ENCODE peak calls at places on chromosome 13, in six cellular contexts. L, H, D, C, R and O are unnamed samples.

GRCh38 chr13:77876176-77876575 is 42.5 kb downstream of the EDNRB start:
- DNase-seq in C (no peak), H (no peak), D (no peak), L (no peak), R (no peak), O (no peak)

GRCh38 chr13:65600702-65601101 is 1629.4 kb downstream of the PCDH9 start:
- DNase-seq in R (no peak), H (no peak), L (no peak), C (peak; percentile 1), D (no peak), O (no peak)

GRCh38 chr13:40438022-40438692 is 228.3 kb downstream of the FOXO1 start:
- DNase-seq in R (no peak), H (no peak), L (no peak), D (no peak), C (no peak), O (no peak)

GRCh38 chr13:79281335-79281734 is 124.7 kb downstream of the RBM26 start:
- DNase-seq in H (no peak), C (no peak), D (no peak), L (no peak), R (no peak), O (no peak)

GRCh38 chr13:88303157-88303556 is 632.0 kb downstream of the SLITRK5 start:
- DNase-seq in D (no peak), C (no peak), L (no peak), R (no peak), H (no peak), O (no peak)

GRCh38 chr13:23321534-23322241 is 111.8 kb downstream of the SACS start:
- DNase-seq in D (no peak), H (peak; percentile 77), C (peak; percentile 86), L (peak; percentile 50), R (peak; percentile 15), O (peak; percentile 57)

GRCh38 chr13:34155931-34156607 is 338.1 kb downstream of the RFC3 start:
- DNase-seq in R (no peak), L (no peak), D (no peak), H (no peak), C (peak; percentile 68), O (peak; percentile 63)

GRCh38 chr13:26541041-26541440 is 16.4 kb upstream of the WASF3 start:
- DNase-seq in D (no peak), H (no peak), C (no peak), L (no peak), R (no peak), O (no peak)

GRCh38 chr13:95781016-95781415 is 104.1 kb downstream of the DNAJC3 start:
- DNase-seq in D (no peak), L (no peak), R (no peak), C (no peak), H (no peak), O (no peak)

GRCh38 chr13:85313761-85314503 is 485.3 kb downstream of the SLITRK6 start:
- DNase-seq in D (no peak), H (no peak), C (peak; percentile 17), R (no peak), L (no peak), O (no peak)

GRCh38 chr13:52713894-52714293 is 25.7 kb downstream of the CNMD start:
- DNase-seq in D (no peak), H (no peak), L (peak; percentile 18), R (no peak), C (no peak), O (peak; percentile 62)

GRCh38 chr13:98575009-98575866 is 1.7 kb downstream of the STK24 start:
- DNase-seq in D (no peak), H (no peak), C (no peak), R (no peak), L (no peak), O (no peak)

GRCh38 chr13:52850396-52851152 is 2.1 kb upstream of the PCDH8 start:
- DNase-seq in D (no peak), L (peak; percentile 20), C (peak; percentile 46), H (peak; percentile 73), R (peak; percentile 78), O (peak; percentile 61)

GRCh38 chr13:20891768-20892167 is 10.8 kb downstream of the XPO4 start:
- DNase-seq in C (no peak), L (no peak), H (no peak), R (no peak), D (no peak), O (no peak)

GRCh38 chr13:48214519-48215121 is 18.4 kb upstream of the ITM2B start:
- DNase-seq in R (no peak), D (no peak), H (no peak), C (no peak), L (no peak), O (no peak)

GRCh38 chr13:91813255-91813654 is 414.8 kb downstream of the GPC5 start:
- DNase-seq in R (no peak), C (no peak), D (peak; percentile 15), L (no peak), H (no peak), O (no peak)

GRCh38 chr13:104691765-104692164 is 1625.5 kb upstream of the SLC10A2 start:
- DNase-seq in L (no peak), R (no peak), H (no peak), D (no peak), C (no peak), O (no peak)

GRCh38 chr13:40023608-40024577 is 368.4 kb downstream of the COG6 start:
- DNase-seq in D (no peak), H (no peak), C (no peak), R (no peak), L (no peak), O (no peak)

GRCh38 chr13:100149389-100149788 is 60.5 kb downstream of the PCCA start:
- DNase-seq in D (no peak), R (no peak), H (no peak), L (no peak), C (no peak), O (no peak)

GRCh38 chr13:29743229-29743786 is 107.1 kb downstream of the UBL3 start:
- DNase-seq in R (no peak), D (no peak), H (peak; percentile 54), L (peak; percentile 16), C (no peak), O (no peak)

GRCh38 chr13:76707360-76707759 is 178.8 kb downstream of the KCTD12 start:
- DNase-seq in D (no peak), H (no peak), L (no peak), C (no peak), R (no peak), O (no peak)

GRCh38 chr13:36551445-36551844 is 119.2 kb downstream of the CCNA1 start:
- DNase-seq in H (no peak), R (no peak), C (no peak), D (no peak), L (no peak), O (no peak)
- H3K4me1 ChIP-seq in H (no peaks in the 10 kb centered on the region), R (no peaks in the 10 kb centered on the region), C (no peaks in the 10 kb centered on the region), D (no peaks in the 10 kb centered on the region), L (no peaks in the 10 kb centered on the region), O (no peaks in the 10 kb centered on the region)

GRCh38 chr13:41648314-41648935 is 191.1 kb downstream of the RGCC start:
- DNase-seq in D (no peak), H (no peak), R (no peak), L (no peak), C (peak; percentile 82), O (no peak)

GRCh38 chr13:41652735-41653361 is 195.5 kb downstream of the RGCC start:
- DNase-seq in C (peak; percentile 58), D (peak; percentile 16), L (no peak), H (no peak), R (no peak), O (peak; percentile 57)

GRCh38 chr13:41650706-41651105 is 193.4 kb downstream of the RGCC start:
- DNase-seq in C (no peak), H (no peak), D (no peak), L (no peak), R (no peak), O (no peak)

GRCh38 chr13:41651413-41652068 is 194.2 kb downstream of the RGCC start:
- DNase-seq in H (no peak), C (no peak), D (no peak), R (no peak), L (no peak), O (no peak)

DNA sequence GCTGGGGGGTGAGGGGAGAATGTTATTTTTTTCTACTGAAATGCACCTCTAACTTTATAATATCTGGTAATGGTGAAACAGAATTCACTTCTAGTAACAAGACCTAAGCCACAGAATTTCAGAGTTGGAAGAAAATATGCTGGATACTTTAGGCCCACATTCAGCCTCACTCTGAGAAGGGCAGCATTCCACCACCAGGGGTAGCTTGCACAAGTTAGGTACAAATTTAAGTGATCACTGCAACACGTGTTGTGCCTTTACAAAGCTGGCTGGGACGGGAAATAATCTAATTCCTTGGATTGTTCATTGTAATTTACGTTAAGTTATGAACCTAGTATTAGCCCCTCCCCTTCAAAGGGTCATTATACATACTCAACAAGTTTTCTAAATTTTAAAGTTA is 192.3 kb downstream of the RGCC start:
- DNase-seq in R (no peak), H (no peak), D (peak; percentile 24), C (peak; percentile 22), L (no peak), O (no peak)
- TF ChIP-seq CTCF in R (no peak), H (peak; percentile 18), D (no peak), C (no peak), L (peak; percentile 23), O (no peak)

DNA sequence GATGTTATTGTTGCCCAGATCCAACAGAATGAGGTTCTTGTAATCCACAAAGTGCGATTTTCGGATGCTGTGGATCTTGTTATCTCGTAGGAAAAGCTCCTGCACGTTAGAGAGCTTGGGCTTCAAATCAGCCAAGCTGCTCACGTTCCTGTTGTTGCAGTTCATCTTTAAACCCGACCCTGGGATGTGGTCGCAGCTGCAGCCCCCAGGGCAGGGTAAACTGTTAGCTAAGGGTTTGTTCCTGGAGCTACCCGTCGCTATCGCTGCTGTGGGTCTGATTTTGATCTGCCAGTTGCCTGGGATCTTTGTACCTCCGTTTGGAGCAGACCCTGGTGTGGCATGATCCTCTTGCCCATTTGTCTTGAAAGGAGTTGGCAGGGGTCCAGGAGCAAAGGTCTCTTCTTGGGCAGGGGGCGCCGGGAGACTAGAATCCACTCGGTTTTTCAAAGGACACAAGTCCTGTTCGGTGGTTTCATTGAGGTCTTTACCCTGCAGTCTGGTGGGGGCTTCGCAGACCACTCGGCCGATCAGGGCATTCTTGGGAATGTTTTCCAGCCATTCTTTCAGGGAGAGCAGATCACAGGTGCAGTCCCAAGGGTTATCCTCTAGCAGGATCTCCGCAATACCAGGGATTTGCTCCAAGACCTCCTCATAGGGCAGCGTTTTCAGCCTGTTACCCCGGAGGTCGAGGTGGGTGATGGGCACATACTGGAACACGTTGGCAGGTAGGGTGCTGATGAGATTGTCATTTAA is 1.8 kb downstream of the SLITRK1 start:
- DNase-seq in H (no peak), L (no peak), R (no peak), D (no peak), C (no peak), O (no peak)
- H3K4me3 ChIP-seq in H (no peak overlapping the region), L (no peak overlapping the region), R (no peak overlapping the region), D (no peak overlapping the region), C (peak overlapping the region; percentile 22), O (no peak overlapping the region)

GRCh38 chr13:106102776-106103175 is 432.7 kb downstream of the EFNB2 start:
- DNase-seq in L (no peak), D (no peak), C (no peak), R (no peak), H (no peak), O (no peak)

GRCh38 chr13:106099765-106100164 is 435.7 kb downstream of the EFNB2 start:
- DNase-seq in R (no peak), C (no peak), L (no peak), H (no peak), D (no peak), O (no peak)

GRCh38 chr13:106100261-106100919 is 435.1 kb downstream of the EFNB2 start:
- DNase-seq in R (no peak), D (no peak), L (no peak), H (no peak), C (peak; percentile 75), O (no peak)

GRCh38 chr13:106098778-106099177 is 436.7 kb downstream of the EFNB2 start:
- DNase-seq in C (no peak), R (no peak), L (no peak), D (no peak), H (no peak), O (no peak)

GRCh38 chr13:106101201-106101600 is 434.3 kb downstream of the EFNB2 start:
- DNase-seq in L (no peak), H (no peak), D (no peak), C (no peak), R (no peak), O (no peak)
- H3K4me1 ChIP-seq in L (no peaks in the 10 kb centered on the region), H (no peaks in the 10 kb centered on the region), D (no peaks in the 10 kb centered on the region), C (peaks cover 63% of the 10 kb centered on the region), R (no peaks in the 10 kb centered on the region), O (no peaks in the 10 kb centered on the region)